ENCODE peak calls at places on chromosomes 1 and 21, in ten cellular contexts. O is OCI-LY7; N is CD4-positive, CD25-positive, alpha-beta regulatory T cell; W is esophagus squamous epithelium; R is ovary; V is IMR-90; L is CD8-positive, alpha-beta memory T cell; B is stomach; X is Peyer's patch; K is K562. P is an unnamed sample. For H3K4me1, the result is how much of the 10 kb centered on the place peaks cover.

GRCh38 chr1:174023438-174023837 is 1.3 kb upstream of the RC3H1 start:
- DNase-seq in X (peak), O (peak), K (no peak), V (peak), R (no peak), N (peak), W (no peak), B (peak), L (no peak), P (no peak)

GRCh38 chr1:114097109-114097508 is 56.6 kb downstream of the SYT6 start:
- DNase-seq in W (no peak), V (no peak), O (no peak), L (no peak), K (no peak), B (no peak), N (no peak), R (no peak), X (no peak), P (no peak)

GRCh38 chr1:154962795-154963330 is 1.3 kb upstream of the PYGO2 start:
- DNase-seq in B (no peak), W (no peak), O (no peak), L (no peak), X (no peak), K (no peak), N (no peak), R (no peak), V (no peak), P (no peak)

GRCh38 chr1:37989381-37989930 is 366 bp downstream of the SF3A3 start:
- DNase-seq in L (peak), X (no peak), N (peak), R (peak), V (peak), W (no peak), O (peak), K (peak), B (no peak), P (no peak)

GRCh38 chr1:204443871-204444581 is 32.4 kb upstream of the PPP1R15B start:
- DNase-seq in O (no peak), L (no peak), V (no peak), N (peak), B (no peak), R (no peak), X (no peak), K (peak), W (no peak), P (no peak)

GRCh38 chr1:46812065-46812750 is 13.4 kb downstream of the CYP4B1 start:
- DNase-seq in O (no peak), V (no peak), R (no peak), B (no peak), K (no peak), L (no peak), X (no peak), W (no peak), N (no peak), P (no peak)

GRCh38 chr1:8146257-8146855 is 120.2 kb upstream of the ERRFI1 start:
- DNase-seq in V (no peak), K (no peak), O (no peak), W (no peak), R (no peak), L (no peak), B (no peak), X (no peak), N (no peak), P (no peak)

GRCh38 chr1:156122086-156122485 is 7.6 kb downstream of the LMNA start:
- DNase-seq in X (no peak), R (no peak), N (no peak), L (no peak), B (no peak), O (no peak), K (no peak), W (no peak), V (no peak), P (no peak)

GRCh38 chr1:201711811-201712210 is 117.1 kb upstream of the IPO9 start:
- DNase-seq in R (no peak), O (no peak), K (no peak), N (no peak), X (no peak), B (no peak), L (no peak), V (no peak), W (no peak), P (no peak)

GRCh38 chr1:155910621-155911121 is 478 bp downstream of the RIT1 start:
- DNase-seq in X (peak), N (peak), W (no peak), L (no peak), B (peak), O (peak), K (peak), V (peak), R (no peak), P (no peak)

GRCh38 chr1:7388141-7388487 is 383.0 kb upstream of the VAMP3 start:
- DNase-seq in B (peak), X (no peak), W (no peak), R (peak), L (no peak), V (no peak), K (no peak), N (no peak), O (no peak), P (no peak)

GRCh38 chr1:185363205-185363604 is 46.2 kb upstream of the IVNS1ABP start:
- DNase-seq in L (no peak), K (no peak), N (no peak), X (no peak), W (no peak), V (no peak), R (no peak), B (no peak), O (no peak), P (no peak)

GRCh38 chr1:220877348-220878095 is 1.7 kb upstream of the HLX start:
- DNase-seq in W (no peak), K (no peak), O (no peak), N (no peak), V (no peak), B (no peak), L (no peak), R (no peak), X (no peak), P (no peak)

GRCh38 chr21:31282095-31282709 is 61.9 kb downstream of the TIAM1 start:
- DNase-seq in V (peak), R (no peak), B (peak), O (no peak), W (no peak), N (no peak), L (no peak), X (no peak), K (peak), P (no peak)

GRCh38 chr1:83761084-83761760 is 237.7 kb downstream of the TTLL7 start:
- DNase-seq in V (no peak), L (no peak), K (no peak), B (no peak), W (no peak), N (peak), O (peak), R (no peak), X (peak), P (no peak)

GRCh38 chr1:228937851-228938247 is 202.6 kb downstream of the RHOU start:
- DNase-seq in L (no peak), R (no peak), V (no peak), O (no peak), N (no peak), W (no peak), X (no peak), K (no peak), B (no peak), P (peak)

GRCh38 chr1:228939001-228939691 is 203.9 kb downstream of the RHOU start:
- DNase-seq in K (no peak), W (no peak), O (no peak), L (no peak), V (no peak), B (no peak), N (no peak), X (no peak), R (no peak), P (no peak)

GRCh38 chr1:228936881-228937280 is 201.6 kb downstream of the RHOU start:
- DNase-seq in N (no peak), X (no peak), B (no peak), K (no peak), L (no peak), W (no peak), R (no peak), O (no peak), V (no peak), P (no peak)

GRCh38 chr1:228937351-228937750 is 202.1 kb downstream of the RHOU start:
- DNase-seq in O (no peak), L (no peak), B (no peak), W (no peak), K (no peak), V (no peak), R (no peak), N (no peak), X (no peak), P (no peak)

DNA sequence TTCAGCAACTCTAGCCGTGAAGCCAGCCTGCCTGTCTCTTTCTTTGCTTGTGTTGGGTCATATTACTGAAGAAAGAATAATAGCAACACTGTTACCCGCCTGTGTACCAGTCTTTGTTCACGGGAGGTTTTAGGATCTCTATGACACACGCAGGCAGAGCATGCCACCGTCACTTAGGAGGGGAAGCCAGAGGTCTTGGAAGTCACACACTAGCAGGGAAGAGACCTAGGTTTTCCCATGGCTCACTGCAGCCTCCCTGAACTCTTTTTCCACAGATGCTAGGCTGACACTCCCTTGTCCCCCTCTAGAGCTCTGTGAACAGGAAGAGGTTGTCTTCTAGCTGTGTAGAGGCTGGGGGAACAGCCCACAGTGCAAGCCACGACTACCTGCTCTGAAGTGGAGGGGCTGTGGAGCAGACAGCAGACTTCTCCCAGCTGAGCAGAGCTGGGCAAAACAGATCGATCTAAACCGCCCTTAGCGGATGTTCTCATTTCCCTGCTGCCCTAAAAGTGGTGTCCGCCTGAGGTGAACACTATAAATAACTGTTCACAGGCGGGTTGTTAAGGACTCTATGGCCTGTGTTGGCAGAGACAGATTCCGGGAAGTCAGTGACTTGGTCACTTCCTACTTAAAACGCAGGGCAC is 203.1 kb downstream of the RHOU start:
- DNase-seq in O (peak), L (no peak), K (no peak), X (peak), W (no peak), B (no peak), N (peak), R (no peak), V (no peak), P (peak)
- H3K4me1 ChIP-seq in O (under half), L (under half), K (under half), X (under half), W (under half), B (under half), N (under half), R (under half), V (under half), P (under half)

DNA sequence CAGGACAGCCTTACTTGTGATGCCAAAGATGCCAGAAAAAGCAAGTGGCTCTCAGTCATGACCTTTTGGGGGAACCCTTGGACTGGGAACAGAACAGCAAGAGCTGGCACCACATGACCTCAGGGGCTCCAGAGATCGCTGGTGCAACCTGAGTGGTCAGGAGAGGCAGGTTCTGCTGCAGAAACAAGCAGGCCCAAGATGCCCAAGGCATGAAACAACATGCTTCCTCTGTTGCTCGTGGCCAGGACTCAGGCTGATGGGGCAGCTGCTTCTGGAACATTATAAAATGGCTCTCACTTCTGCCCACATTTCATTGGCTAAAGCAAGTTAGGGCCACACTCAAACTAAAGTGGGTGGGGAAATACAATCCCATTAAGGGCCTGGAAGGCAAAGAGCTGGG is 17.7 kb upstream of the CLSTN1 start:
- DNase-seq in O (no peak), L (no peak), W (no peak), X (no peak), K (no peak), R (no peak), B (no peak), V (no peak), N (no peak), P (no peak)
- H3K27ac ChIP-seq in O (no peak), L (no peak), W (no peak), X (no peak), K (no peak), R (no peak), B (no peak), V (no peak), N (no peak), P (no peak)

GRCh38 chr1:66929691-66929998 is 4.9 kb downstream of the MIER1 start:
- DNase-seq in K (no peak), X (no peak), L (no peak), V (no peak), R (no peak), W (no peak), N (no peak), B (no peak), O (no peak), P (no peak)

GRCh38 chr1:66932291-66932690 is 7.5 kb downstream of the MIER1 start:
- DNase-seq in R (no peak), L (no peak), W (no peak), O (no peak), K (no peak), B (no peak), V (no peak), N (no peak), X (no peak), P (no peak)

GRCh38 chr1:66929999-66930822 is 5.4 kb downstream of the MIER1 start:
- DNase-seq in W (peak), X (peak), K (peak), R (peak), N (peak), O (peak), L (peak), B (peak), V (peak), P (peak)

GRCh38 chr1:66931548-66932124 is 6.8 kb downstream of the MIER1 start:
- DNase-seq in N (peak), R (no peak), L (no peak), V (no peak), X (no peak), B (no peak), O (peak), K (no peak), W (no peak), P (no peak)

GRCh38 chr1:66930823-66931174 is 6.0 kb downstream of the MIER1 start:
- DNase-seq in L (no peak), N (no peak), V (no peak), X (no peak), K (no peak), W (no peak), R (no peak), B (no peak), O (no peak), P (no peak)
- H3K4me1 ChIP-seq in L (half or more), N (half or more), V (under half), X (under half), K (under half), W (half or more), R (under half), B (under half), O (half or more), P (under half)

GRCh38 chr1:42692941-42693340 is 10.7 kb downstream of the YBX1 start:
- DNase-seq in V (no peak), X (no peak), O (no peak), B (no peak), W (no peak), N (no peak), R (no peak), L (no peak), K (no peak), P (no peak)
- H3K27ac ChIP-seq in V (no peak), X (peak), O (no peak), B (peak), W (peak), N (no peak), R (no peak), L (no peak), K (peak), P (no peak)

DNA sequence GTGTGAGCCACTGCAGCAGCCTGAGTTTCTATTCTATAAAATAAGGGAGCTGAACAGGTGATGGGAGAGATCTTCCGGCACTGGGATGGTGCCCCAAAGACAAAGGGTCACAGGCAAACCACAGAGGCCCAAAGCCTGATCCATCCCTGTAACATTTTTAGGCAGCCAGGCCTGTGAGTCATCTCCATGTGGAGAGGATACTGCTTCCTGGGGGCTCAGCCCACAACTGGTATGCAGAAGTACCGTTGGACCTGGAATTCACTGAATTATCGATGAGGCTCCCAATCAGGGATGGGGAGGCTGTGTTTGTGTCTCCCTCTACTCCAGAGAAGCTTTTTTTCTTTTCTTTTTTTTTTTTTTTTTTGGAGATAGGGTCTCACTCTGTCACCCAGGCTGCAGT is 48.8 kb upstream of the WASF2 start:
- DNase-seq in O (no peak), R (no peak), V (peak), B (no peak), W (no peak), N (no peak), L (no peak), K (no peak), X (no peak), P (no peak)
- H3K4me1 ChIP-seq in O (under half), R (under half), V (under half), B (under half), W (half or more), N (under half), L (under half), K (half or more), X (under half), P (under half)

GRCh38 chr21:44870748-44871495 is 2.6 kb downstream of the PTTG1IP start:
- DNase-seq in N (no peak), X (peak), W (no peak), R (peak), L (no peak), B (peak), V (no peak), O (no peak), K (no peak), P (no peak)
- H3K27ac ChIP-seq in N (peak), X (peak), W (peak), R (no peak), L (peak), B (peak), V (peak), O (no peak), K (peak), P (peak)

GRCh38 chr1:159930634-159931033 is 5.3 kb upstream of the TAGLN2 start:
- DNase-seq in L (no peak), K (no peak), N (no peak), X (no peak), O (no peak), B (no peak), W (no peak), R (no peak), V (no peak), P (no peak)
- H3K4me1 ChIP-seq in L (under half), K (under half), N (under half), X (under half), O (under half), B (under half), W (half or more), R (under half), V (under half), P (under half)

P was measured in uterus.